ENCODE peak calls at places on chromosomes 12 and 14, in four cellular contexts. One of them, this sample, is unnamed. For H3K27me3, the result is how much of the 10 kb centered on the place peaks cover.

GRCh38 chr14:92456215-92457017 is 57.2 kb upstream of the RIN3 start:
- DNase-seq in mesenchymal stem cell: peak
- DNase-seq in fibroblast of lung: peak
- DNase-seq in neuronal stem cell: peak
- DNase-seq in this sample: peak

GRCh38 chr12:7915911-7916403 is 20.0 kb downstream of the SLC2A3 start:
- DNase-seq in neuronal stem cell: no peak
- DNase-seq in fibroblast of lung: peak
- DNase-seq in mesenchymal stem cell: peak
- DNase-seq in this sample: no peak

GRCh38 chr14:29108908-29109307 is 342.3 kb downstream of the FOXG1 start:
- DNase-seq in fibroblast of lung: no peak
- DNase-seq in mesenchymal stem cell: no peak
- DNase-seq in neuronal stem cell: no peak
- DNase-seq in this sample: no peak

GRCh38 chr14:30005114-30005698 is 77.6 kb upstream of the PRKD1 start:
- DNase-seq in fibroblast of lung: peak
- DNase-seq in mesenchymal stem cell: peak
- DNase-seq in neuronal stem cell: peak
- DNase-seq in this sample: peak

GRCh38 chr12:52213541-52214420 is 19.3 kb upstream of the KRT7 start:
- DNase-seq in neuronal stem cell: peak
- DNase-seq in mesenchymal stem cell: peak
- DNase-seq in fibroblast of lung: peak
- DNase-seq in this sample: peak

GRCh38 chr14:39432619-39433451 is 602 bp upstream of the FBXO33 start:
- DNase-seq in mesenchymal stem cell: peak
- DNase-seq in neuronal stem cell: peak
- DNase-seq in fibroblast of lung: peak
- DNase-seq in this sample: peak

GRCh38 chr12:132170637-132171292 is 26.5 kb downstream of the NOC4L start:
- DNase-seq in fibroblast of lung: no peak
- DNase-seq in mesenchymal stem cell: no peak
- DNase-seq in neuronal stem cell: no peak
- DNase-seq in this sample: no peak

GRCh38 chr12:47778842-47779241 is 5.8 kb downstream of the SLC48A1 start:
- DNase-seq in fibroblast of lung: no peak
- DNase-seq in mesenchymal stem cell: no peak
- DNase-seq in neuronal stem cell: no peak
- DNase-seq in this sample: no peak

GRCh38 chr12:39442895-39443703 is at the start of gene KIF21A:
- DNase-seq in neuronal stem cell: peak
- DNase-seq in mesenchymal stem cell: peak
- DNase-seq in fibroblast of lung: peak
- DNase-seq in this sample: peak

GRCh38 chr12:115313929-115314328 is 630.0 kb upstream of the TBX3 start:
- DNase-seq in mesenchymal stem cell: peak
- DNase-seq in neuronal stem cell: no peak
- DNase-seq in fibroblast of lung: peak
- DNase-seq in this sample: peak

GRCh38 chr14:67650694-67651093 is 23.7 kb downstream of the VTI1B start:
- DNase-seq in mesenchymal stem cell: peak
- DNase-seq in fibroblast of lung: peak
- DNase-seq in neuronal stem cell: no peak
- DNase-seq in this sample: peak

GRCh38 chr12:132825089-132825488 is 3.6 kb downstream of the GOLGA3 start:
- DNase-seq in neuronal stem cell: no peak
- DNase-seq in mesenchymal stem cell: no peak
- DNase-seq in fibroblast of lung: no peak
- DNase-seq in this sample: no peak

DNA sequence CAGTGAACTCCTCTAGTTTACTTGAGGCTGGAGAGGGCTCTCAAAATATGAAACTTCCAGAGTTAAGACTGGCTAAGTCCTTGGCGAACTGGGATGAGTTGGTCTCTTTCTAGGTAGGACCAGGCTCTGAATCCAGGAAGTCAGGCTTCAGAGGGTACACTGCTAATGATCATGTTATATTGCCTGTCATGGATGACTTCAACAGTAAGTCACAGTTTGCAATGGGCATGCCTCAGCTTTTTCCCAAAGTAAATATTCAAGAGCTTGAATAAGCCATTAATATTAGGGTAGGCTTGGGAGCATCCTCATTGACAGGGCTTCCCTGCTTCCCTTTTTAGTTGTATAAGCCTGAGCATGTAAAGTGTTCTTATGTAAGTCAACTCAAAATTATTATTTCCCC is 61.7 kb upstream of the PTHLH start:
- DNase-seq in neuronal stem cell: no peak
- DNase-seq in mesenchymal stem cell: peak
- DNase-seq in fibroblast of lung: no peak
- DNase-seq in this sample: no peak
- H3K27me3 ChIP-seq in neuronal stem cell: under half
- H3K27me3 ChIP-seq in mesenchymal stem cell: under half
- H3K27me3 ChIP-seq in fibroblast of lung: under half
- H3K27me3 ChIP-seq in this sample: under half

GRCh38 chr14:56813143-56813551 is 2.9 kb upstream of the OTX2 start:
- DNase-seq in fibroblast of lung: no peak
- DNase-seq in mesenchymal stem cell: no peak
- DNase-seq in neuronal stem cell: no peak
- DNase-seq in this sample: no peak

GRCh38 chr14:56814468-56815074 is 4.3 kb upstream of the OTX2 start:
- DNase-seq in neuronal stem cell: no peak
- DNase-seq in mesenchymal stem cell: no peak
- DNase-seq in fibroblast of lung: no peak
- DNase-seq in this sample: no peak

GRCh38 chr14:56817396-56817921 is 7.2 kb upstream of the OTX2 start:
- DNase-seq in neuronal stem cell: no peak
- DNase-seq in fibroblast of lung: no peak
- DNase-seq in mesenchymal stem cell: no peak
- DNase-seq in this sample: no peak

GRCh38 chr14:56816575-56817391 is 6.5 kb upstream of the OTX2 start:
- DNase-seq in neuronal stem cell: no peak
- DNase-seq in fibroblast of lung: peak
- DNase-seq in mesenchymal stem cell: no peak
- DNase-seq in this sample: no peak

GRCh38 chr14:56815301-56815700 is 5.0 kb upstream of the OTX2 start:
- DNase-seq in mesenchymal stem cell: no peak
- DNase-seq in neuronal stem cell: no peak
- DNase-seq in fibroblast of lung: no peak
- DNase-seq in this sample: no peak
- H3K27me3 ChIP-seq in mesenchymal stem cell: half or more
- H3K27me3 ChIP-seq in neuronal stem cell: half or more
- H3K27me3 ChIP-seq in fibroblast of lung: under half
- H3K27me3 ChIP-seq in this sample: half or more

GRCh38 chr12:127750076-127750840 is 516.7 kb upstream of the TMEM132C start:
- DNase-seq in mesenchymal stem cell: no peak
- DNase-seq in fibroblast of lung: peak
- DNase-seq in neuronal stem cell: no peak
- DNase-seq in this sample: peak
- H3K27me3 ChIP-seq in mesenchymal stem cell: under half
- H3K27me3 ChIP-seq in fibroblast of lung: under half
- H3K27me3 ChIP-seq in neuronal stem cell: under half
- H3K27me3 ChIP-seq in this sample: under half

GRCh38 chr14:47270715-47271114 is 404.7 kb downstream of the MDGA2 start:
- DNase-seq in neuronal stem cell: no peak
- DNase-seq in fibroblast of lung: no peak
- DNase-seq in mesenchymal stem cell: peak
- DNase-seq in this sample: no peak
- H3K27me3 ChIP-seq in neuronal stem cell: under half
- H3K27me3 ChIP-seq in fibroblast of lung: under half
- H3K27me3 ChIP-seq in mesenchymal stem cell: under half
- H3K27me3 ChIP-seq in this sample: under half

DNA sequence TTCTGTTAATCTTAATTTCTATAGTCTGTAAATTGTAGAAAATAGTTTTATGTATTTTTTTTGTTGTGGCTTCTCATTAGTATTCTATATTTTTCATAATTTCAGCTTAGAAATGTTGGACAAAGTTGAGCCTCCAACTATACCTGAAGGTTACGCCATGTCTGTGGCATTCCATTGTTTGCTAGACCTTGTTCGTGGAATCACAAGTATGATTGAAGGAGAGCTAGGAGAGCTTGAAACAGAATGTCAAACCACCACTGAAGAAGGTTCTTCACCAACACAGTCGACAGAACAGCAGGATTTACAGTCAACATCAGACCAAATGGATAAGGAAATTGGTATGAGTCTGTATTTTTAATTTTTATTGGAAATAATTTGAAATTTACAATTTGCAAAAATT is 65.7 kb downstream of the MON2 start:
- DNase-seq in neuronal stem cell: no peak
- DNase-seq in fibroblast of lung: no peak
- DNase-seq in mesenchymal stem cell: no peak
- DNase-seq in this sample: no peak
- H3K27me3 ChIP-seq in neuronal stem cell: under half
- H3K27me3 ChIP-seq in fibroblast of lung: under half
- H3K27me3 ChIP-seq in mesenchymal stem cell: under half
- H3K27me3 ChIP-seq in this sample: under half

GRCh38 chr12:53961025-53961761 is 6.5 kb downstream of the HOXC12 start:
- DNase-seq in neuronal stem cell: no peak
- DNase-seq in fibroblast of lung: no peak
- DNase-seq in mesenchymal stem cell: no peak
- DNase-seq in this sample: no peak

GRCh38 chr12:53959314-53959713 is 4.6 kb downstream of the HOXC12 start:
- DNase-seq in fibroblast of lung: no peak
- DNase-seq in neuronal stem cell: no peak
- DNase-seq in mesenchymal stem cell: no peak
- DNase-seq in this sample: no peak

GRCh38 chr12:53963005-53963404 is 8.3 kb downstream of the HOXC12 start:
- DNase-seq in fibroblast of lung: no peak
- DNase-seq in neuronal stem cell: no peak
- DNase-seq in mesenchymal stem cell: no peak
- DNase-seq in this sample: no peak

GRCh38 chr12:53958128-53958527 is 3.4 kb downstream of the HOXC12 start:
- DNase-seq in mesenchymal stem cell: no peak
- DNase-seq in neuronal stem cell: no peak
- DNase-seq in fibroblast of lung: no peak
- DNase-seq in this sample: no peak

DNA sequence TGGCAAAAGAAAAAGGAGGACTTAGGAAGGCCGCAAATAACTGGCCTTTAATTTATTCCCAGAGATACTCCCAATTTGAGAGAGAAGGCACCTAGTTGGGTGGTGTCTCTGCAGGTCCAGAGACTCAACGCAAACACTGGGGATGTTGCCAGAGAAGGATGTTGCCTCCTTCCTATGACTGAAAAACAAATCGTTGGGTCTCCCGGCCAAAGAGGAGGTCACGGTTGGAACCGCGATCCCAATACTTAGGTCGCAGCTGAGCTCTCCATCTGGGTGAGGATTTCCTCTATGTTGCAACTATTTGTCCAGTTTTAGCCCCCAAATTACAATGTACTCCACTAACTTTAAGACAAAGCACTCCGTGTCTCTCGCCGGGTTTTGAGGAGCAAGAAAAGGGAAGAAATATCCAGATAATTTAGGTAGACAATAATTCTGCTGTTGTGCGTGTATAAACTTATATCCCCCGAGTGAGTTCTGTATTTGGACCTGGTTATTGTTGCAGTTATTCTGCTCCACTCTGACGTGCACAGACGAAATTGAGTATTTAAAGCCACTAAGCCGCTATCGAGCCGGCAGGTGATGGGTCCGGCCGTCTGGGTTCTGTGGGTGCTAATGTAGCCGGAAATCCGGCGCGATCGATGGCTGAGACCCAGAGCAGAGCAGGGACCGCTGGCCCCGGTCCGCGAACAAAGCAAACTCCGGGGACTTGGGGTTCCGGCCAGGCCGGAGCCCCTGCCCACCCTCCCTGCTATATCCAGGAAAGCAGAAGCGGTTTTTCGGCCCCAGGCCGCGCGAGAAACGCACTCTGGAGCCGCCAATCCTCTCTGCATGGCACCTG is 5.7 kb downstream of the HOXC12 start:
- DNase-seq in mesenchymal stem cell: no peak
- DNase-seq in neuronal stem cell: no peak
- DNase-seq in fibroblast of lung: no peak
- DNase-seq in this sample: no peak
- H3K27me3 ChIP-seq in mesenchymal stem cell: half or more
- H3K27me3 ChIP-seq in neuronal stem cell: half or more
- H3K27me3 ChIP-seq in fibroblast of lung: half or more
- H3K27me3 ChIP-seq in this sample: half or more

GRCh38 chr12:3152013-3152412 is 74.8 kb downstream of the TSPAN9 start:
- DNase-seq in fibroblast of lung: peak
- DNase-seq in mesenchymal stem cell: peak
- DNase-seq in neuronal stem cell: no peak
- DNase-seq in this sample: peak

GRCh38 chr12:3150820-3151590 is 73.8 kb downstream of the TSPAN9 start:
- DNase-seq in neuronal stem cell: no peak
- DNase-seq in mesenchymal stem cell: peak
- DNase-seq in fibroblast of lung: peak
- DNase-seq in this sample: no peak

GRCh38 chr12:3149505-3150307 is 72.5 kb downstream of the TSPAN9 start:
- DNase-seq in neuronal stem cell: no peak
- DNase-seq in fibroblast of lung: no peak
- DNase-seq in mesenchymal stem cell: no peak
- DNase-seq in this sample: no peak

GRCh38 chr12:3148366-3149000 is 71.3 kb downstream of the TSPAN9 start:
- DNase-seq in mesenchymal stem cell: no peak
- DNase-seq in fibroblast of lung: no peak
- DNase-seq in neuronal stem cell: no peak
- DNase-seq in this sample: no peak

DNA sequence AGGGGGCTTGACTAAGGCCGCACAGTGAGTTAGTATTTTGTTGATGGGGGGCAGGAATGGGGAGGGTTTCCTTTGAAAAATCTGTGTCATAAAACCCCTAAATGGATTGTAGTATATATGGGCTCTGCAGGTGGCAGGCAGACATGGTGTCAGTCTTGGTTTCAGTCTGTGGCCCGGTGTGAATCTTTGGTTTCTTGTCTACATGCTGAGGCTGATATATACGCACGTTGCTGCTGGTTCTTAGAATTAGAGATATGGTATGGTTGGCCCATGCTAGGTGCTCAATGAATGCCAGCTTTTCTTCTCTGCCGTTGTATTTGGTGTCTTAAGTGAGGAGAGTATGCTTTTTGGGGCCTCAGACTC is 73.1 kb downstream of the TSPAN9 start:
- DNase-seq in mesenchymal stem cell: no peak
- DNase-seq in fibroblast of lung: no peak
- DNase-seq in neuronal stem cell: no peak
- DNase-seq in this sample: no peak
- H3K27me3 ChIP-seq in mesenchymal stem cell: under half
- H3K27me3 ChIP-seq in fibroblast of lung: under half
- H3K27me3 ChIP-seq in neuronal stem cell: under half
- H3K27me3 ChIP-seq in this sample: under half

This sample was measured in brain microvascular endothelial cell.